ENCODE peak calls at places on chromosomes 5 and 9, in five cellular contexts. A is NCI-H1417, K is LHCN-M2, G is activated T-helper 1 cell treated with Interleukin-2 at 50 U/mL for 16 hours, B is cerebellar cortex. P is an unnamed sample.

GRCh38 chr9:91210318-91210717 is 151.4 kb downstream of the AUH start:
- DNase-seq in A (no peak), K (no peak), G (no peak), B (no peak), P (no peak)

GRCh38 chr5:43679214-43679613 is 76.2 kb downstream of the NNT start:
- DNase-seq in A (no peak), K (no peak), G (no peak), B (no peak), P (no peak)

GRCh38 chr9:8136477-8136876 is 336.9 kb upstream of the DMAC1 start:
- DNase-seq in A (no peak), K (no peak), G (no peak), B (no peak), P (no peak)

GRCh38 chr5:83741571-83741970 is 20.9 kb upstream of the HAPLN1 start:
- DNase-seq in A (no peak), K (no peak), G (no peak), B (peak), P (peak)

GRCh38 chr9:125612616-125613015 is 94.4 kb downstream of the MAPKAP1 start:
- DNase-seq in A (no peak), K (no peak), G (no peak), B (no peak), P (no peak)

GRCh38 chr5:13251623-13252367 is 692.7 kb downstream of the DNAH5 start:
- DNase-seq in A (no peak), K (peak), G (no peak), B (no peak), P (no peak)

GRCh38 chr5:112706446-112707016 is 31.2 kb upstream of the APC start:
- DNase-seq in A (no peak), K (no peak), G (no peak), B (no peak), P (no peak)

GRCh38 chr9:136587944-136588662 is 42.3 kb upstream of the NOTCH1 start:
- DNase-seq in A (peak), K (no peak), G (no peak), B (no peak), P (no peak)

GRCh38 chr5:143662020-143662419 is 149.9 kb upstream of the HMHB1 start:
- DNase-seq in A (no peak), K (peak), G (no peak), B (no peak), P (no peak)

GRCh38 chr5:122163151-122164069 is 34.1 kb downstream of the ZNF474 start:
- DNase-seq in A (no peak), K (peak), G (no peak), B (no peak), P (no peak)

GRCh38 chr9:75265525-75265972 is 177.2 kb downstream of the OSTF1 start:
- DNase-seq in A (peak), K (peak), G (no peak), B (peak), P (peak)